ENCODE peak calls at places on chromosome 1, in six cellular contexts. O is stomach, N is aorta, A is pancreas, L is heart right ventricle, K is psoas muscle. E is an unnamed sample. For H3K4me1, the result is how much of the 10 kb centered on the place peaks cover.

GRCh38 chr1:97145321-97145956 is 423.9 kb downstream of the PTBP2 start:
- DNase-seq in L (no peak), K (no peak), N (no peak), O (no peak), A (no peak), E (no peak)

GRCh38 chr1:37663426-37664000 is 28.8 kb upstream of the CDCA8 start:
- DNase-seq in L (no peak), K (no peak), O (no peak), A (no peak), N (no peak), E (no peak)

GRCh38 chr1:156571261-156571958 is 955 bp downstream of the IQGAP3 start:
- DNase-seq in O (no peak), L (no peak), N (no peak), A (no peak), K (no peak), E (no peak)

GRCh38 chr1:58809327-58810040 is 25.6 kb upstream of the JUN start:
- DNase-seq in L (no peak), K (no peak), O (no peak), N (no peak), A (no peak), E (no peak)

GRCh38 chr1:100344774-100345173 is 7.5 kb upstream of the CDC14A start:
- DNase-seq in K (no peak), N (no peak), A (no peak), O (no peak), L (no peak), E (no peak)

GRCh38 chr1:210448293-210448892 is 119.7 kb downstream of the HHAT start:
- DNase-seq in N (no peak), O (no peak), L (no peak), A (peak), K (no peak), E (no peak)

GRCh38 chr1:215749423-215749822 is 182.3 kb downstream of the KCTD3 start:
- DNase-seq in N (no peak), A (no peak), K (no peak), L (no peak), O (no peak), E (no peak)

GRCh38 chr1:89149229-89149628 is 23.3 kb upstream of the GBP2 start:
- DNase-seq in N (peak), L (no peak), K (no peak), A (peak), O (no peak), E (peak)

GRCh38 chr1:94069649-94070285 is 51.2 kb downstream of the ABCA4 start:
- DNase-seq in A (no peak), O (no peak), L (no peak), K (no peak), N (no peak), E (no peak)

GRCh38 chr1:18166929-18167328 is 59.3 kb downstream of the IGSF21 start:
- DNase-seq in N (peak), A (no peak), K (no peak), O (no peak), L (no peak), E (no peak)

GRCh38 chr1:115428676-115429075 is 90.6 kb upstream of the NGF start:
- DNase-seq in A (no peak), L (no peak), O (no peak), N (no peak), K (no peak), E (no peak)

GRCh38 chr1:241356187-241356518 is 852 bp downstream of the RGS7 start:
- DNase-seq in N (no peak), A (no peak), O (no peak), K (no peak), L (no peak), E (no peak)

GRCh38 chr1:22487781-22488180 is 36.1 kb downstream of the ZBTB40 start:
- DNase-seq in O (no peak), L (no peak), K (no peak), A (no peak), N (no peak), E (no peak)

GRCh38 chr1:110433803-110434202 is 17.1 kb upstream of the PROK1 start:
- DNase-seq in N (peak), L (peak), O (peak), K (peak), A (peak), E (peak)

GRCh38 chr1:218207194-218207593 is 77.9 kb upstream of the RRP15 start:
- DNase-seq in K (no peak), O (no peak), N (no peak), L (no peak), A (no peak), E (no peak)

GRCh38 chr1:205191617-205192016 is 19.9 kb downstream of the DSTYK start:
- DNase-seq in L (no peak), A (no peak), K (no peak), O (no peak), N (no peak), E (no peak)

GRCh38 chr1:205188132-205188531 is 23.4 kb downstream of the DSTYK start:
- DNase-seq in N (no peak), K (no peak), L (no peak), O (no peak), A (no peak), E (no peak)

GRCh38 chr1:205191127-205191577 is 20.4 kb downstream of the DSTYK start:
- DNase-seq in L (no peak), K (no peak), N (no peak), A (peak), O (no peak), E (no peak)

GRCh38 chr1:205189162-205189561 is 22.3 kb downstream of the DSTYK start:
- DNase-seq in O (no peak), N (no peak), L (no peak), A (no peak), K (no peak), E (no peak)

DNA sequence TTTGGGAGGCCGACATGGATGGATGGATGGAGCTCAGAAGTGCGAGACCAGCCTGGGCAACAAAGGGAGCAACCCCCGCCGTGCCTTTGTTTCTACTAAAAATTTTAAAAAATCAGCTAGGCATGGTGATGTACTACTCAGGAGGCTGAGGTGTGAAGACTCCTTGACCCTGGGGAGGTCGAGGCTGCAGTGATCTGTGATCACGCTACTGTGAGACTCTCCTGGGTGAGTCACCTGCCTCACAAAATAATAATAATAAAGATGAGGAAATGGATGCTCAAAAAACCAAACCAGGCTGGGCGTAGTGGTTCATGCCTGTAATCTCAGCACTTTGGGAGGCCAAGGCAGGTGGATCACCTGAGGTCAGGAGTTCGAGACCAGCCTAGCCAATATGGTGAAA is 19.2 kb downstream of the DSTYK start:
- DNase-seq in L (no peak), A (no peak), N (no peak), K (no peak), O (no peak), E (no peak)
- H3K4me1 ChIP-seq in L (under half), A (under half), N (under half), K (under half), O (under half), E (under half)

DNA sequence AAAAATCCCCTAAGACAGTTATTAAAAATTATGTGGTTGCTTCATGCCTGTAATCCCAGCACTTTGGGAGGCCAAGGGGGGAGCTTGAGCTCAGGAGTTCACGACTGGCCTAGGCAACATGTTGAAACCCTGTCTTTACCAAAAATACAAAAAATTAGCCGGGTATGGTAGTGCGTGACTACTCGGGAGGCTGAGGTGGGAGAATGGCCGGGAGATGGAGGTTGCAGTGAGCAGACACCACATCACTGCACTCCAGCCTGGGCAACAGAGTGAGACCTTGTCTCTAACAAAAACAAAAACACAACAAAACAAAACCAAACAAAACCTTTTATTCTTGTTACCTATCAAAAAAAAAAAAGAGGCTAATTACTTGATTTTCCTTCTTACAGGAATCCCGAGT is 2.1 kb downstream of the ELK4 start:
- DNase-seq in O (no peak), L (no peak), A (no peak), K (no peak), N (no peak), E (no peak)
- H3K27ac ChIP-seq in O (no peak), L (no peak), A (no peak), K (peak), N (no peak), E (no peak)

GRCh38 chr1:225242611-225243010 is 185.2 kb downstream of the LBR start:
- DNase-seq in N (no peak), O (no peak), A (no peak), L (no peak), K (no peak), E (no peak)
- H3K4me1 ChIP-seq in N (under half), O (under half), A (under half), L (under half), K (under half), E (under half)

GRCh38 chr1:24801169-24801568 is 55.9 kb downstream of the CLIC4 start:
- DNase-seq in O (no peak), N (no peak), A (no peak), L (no peak), K (no peak), E (no peak)

GRCh38 chr1:24805534-24806301 is 60.5 kb downstream of the CLIC4 start:
- DNase-seq in A (no peak), O (no peak), L (no peak), N (no peak), K (no peak), E (no peak)

GRCh38 chr1:24803987-24804530 is 58.8 kb downstream of the CLIC4 start:
- DNase-seq in O (no peak), A (no peak), L (no peak), K (no peak), N (no peak), E (no peak)

GRCh38 chr1:24806588-24806987 is 61.3 kb downstream of the CLIC4 start:
- DNase-seq in O (no peak), A (no peak), K (no peak), N (no peak), L (no peak), E (no peak)

GRCh38 chr1:24803220-24803619 is 58.0 kb downstream of the CLIC4 start:
- DNase-seq in A (no peak), L (no peak), O (no peak), K (no peak), N (no peak), E (no peak)
- H3K27ac ChIP-seq in A (no peak), L (no peak), O (no peak), K (no peak), N (no peak), E (no peak)

DNA sequence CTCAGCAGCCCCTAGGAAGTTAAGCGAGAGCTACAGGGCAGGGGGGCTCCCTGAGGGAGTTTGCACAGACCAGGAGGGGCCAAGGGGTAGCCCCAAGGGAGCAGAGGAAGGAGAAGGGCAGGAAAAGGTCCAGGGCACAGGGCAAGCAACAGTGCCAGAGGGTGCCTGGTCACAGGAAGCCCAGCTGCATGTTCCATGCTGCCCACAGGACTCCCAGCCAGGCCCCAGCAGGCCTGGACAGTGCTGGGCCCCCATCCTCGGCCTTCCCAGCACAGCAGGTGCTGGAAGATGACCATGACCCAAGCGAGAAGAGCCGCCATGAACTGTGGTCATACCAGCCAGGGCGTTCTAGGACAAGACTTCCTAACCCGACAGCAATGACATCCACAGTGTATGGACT is 11.0 kb downstream of the KLHL21 start:
- DNase-seq in L (no peak), K (no peak), A (no peak), N (no peak), O (no peak), E (no peak)
- H3K4me1 ChIP-seq in L (under half), K (half or more), A (under half), N (under half), O (half or more), E (under half)

DNA sequence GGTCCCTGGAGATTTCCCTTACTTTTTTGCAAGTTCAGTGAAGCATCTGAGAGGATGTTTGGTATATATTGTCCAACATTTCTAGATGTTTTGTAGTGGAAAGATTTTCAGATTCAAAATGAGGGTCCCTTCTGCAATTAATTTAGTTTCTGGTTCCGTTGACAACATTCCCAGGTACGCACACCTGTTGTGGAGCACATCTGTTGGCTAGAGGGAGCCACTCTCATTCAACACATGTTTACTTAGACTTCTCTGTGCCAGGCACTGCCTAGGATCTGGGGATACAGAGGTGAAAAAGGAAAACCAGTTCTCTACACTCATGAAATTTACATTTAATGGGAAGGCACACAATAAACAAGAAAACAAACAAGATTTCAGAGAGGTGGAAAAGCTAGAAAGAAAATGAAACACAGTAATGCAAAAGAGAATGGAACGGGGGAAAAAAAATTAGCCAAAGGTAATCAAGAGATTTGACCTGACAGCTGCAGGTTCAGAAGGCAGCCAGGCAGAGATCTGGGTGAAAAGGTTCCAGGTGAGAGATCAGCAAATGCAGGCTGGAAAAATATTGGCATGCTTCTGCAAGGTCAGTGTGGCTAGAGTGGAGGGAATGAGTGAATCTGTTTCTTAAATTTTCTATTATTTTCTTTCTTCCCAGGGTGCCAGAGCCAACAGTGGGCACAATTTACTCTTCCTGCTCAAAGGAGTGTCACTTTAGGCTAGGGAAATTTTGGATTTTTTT is 48.4 kb upstream of the KAZN start:
- DNase-seq in O (no peak), N (no peak), K (no peak), L (no peak), A (no peak), E (no peak)
- H3K27ac ChIP-seq in O (no peak), N (no peak), K (no peak), L (no peak), A (no peak), E (no peak)

GRCh38 chr1:206788487-206789050 is 16.3 kb upstream of the IL10 start:
- DNase-seq in O (no peak), A (no peak), L (no peak), N (no peak), K (no peak), E (no peak)
- H3K4me1 ChIP-seq in O (under half), A (under half), L (under half), N (under half), K (under half), E (under half)

GRCh38 chr1:158027485-158027884 is 34.0 kb downstream of the KIRREL1 start:
- DNase-seq in L (no peak), A (no peak), K (no peak), N (no peak), O (no peak), E (no peak)

GRCh38 chr1:158024737-158025136 is 31.3 kb downstream of the KIRREL1 start:
- DNase-seq in K (peak), L (no peak), A (no peak), N (peak), O (no peak), E (peak)

GRCh38 chr1:158022554-158023278 is 29.3 kb downstream of the KIRREL1 start:
- DNase-seq in L (no peak), N (no peak), O (no peak), K (no peak), A (no peak), E (peak)

GRCh38 chr1:158026641-158027040 is 33.2 kb downstream of the KIRREL1 start:
- DNase-seq in A (no peak), N (no peak), L (no peak), O (no peak), K (no peak), E (no peak)

GRCh38 chr1:158025576-158026230 is 32.3 kb downstream of the KIRREL1 start:
- DNase-seq in O (no peak), N (no peak), L (no peak), K (no peak), A (no peak), E (no peak)
- H3K27ac ChIP-seq in O (peak), N (peak), L (peak), K (no peak), A (no peak), E (peak)

DNA sequence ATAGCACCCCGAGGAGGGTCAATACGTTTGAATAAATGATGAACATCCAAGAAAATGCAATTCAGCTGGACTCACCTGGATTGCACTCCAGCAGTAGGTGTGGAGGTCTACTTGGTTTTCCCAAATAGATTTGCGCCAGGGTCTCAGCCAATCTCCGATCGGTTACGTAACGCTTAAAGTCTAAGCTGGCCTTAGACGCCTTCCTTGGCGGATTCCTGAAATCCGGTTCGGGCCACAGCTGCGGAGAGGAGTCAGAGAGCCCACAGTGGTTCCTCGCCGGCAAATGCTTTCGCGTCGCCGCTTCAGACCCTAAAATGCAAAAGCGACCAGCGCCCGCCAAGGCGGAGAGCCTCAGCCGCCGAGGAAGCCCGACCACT is 322 bp downstream of the TFB2M start:
- DNase-seq in N (no peak), O (no peak), L (no peak), K (no peak), A (no peak), E (no peak)
- H3K4me1 ChIP-seq in N (under half), O (half or more), L (under half), K (under half), A (under half), E (under half)

GRCh38 chr1:151128800-151129199 is 17.6 kb downstream of the SEMA6C start:
- DNase-seq in N (no peak), A (no peak), O (no peak), L (no peak), K (no peak), E (no peak)

DNA sequence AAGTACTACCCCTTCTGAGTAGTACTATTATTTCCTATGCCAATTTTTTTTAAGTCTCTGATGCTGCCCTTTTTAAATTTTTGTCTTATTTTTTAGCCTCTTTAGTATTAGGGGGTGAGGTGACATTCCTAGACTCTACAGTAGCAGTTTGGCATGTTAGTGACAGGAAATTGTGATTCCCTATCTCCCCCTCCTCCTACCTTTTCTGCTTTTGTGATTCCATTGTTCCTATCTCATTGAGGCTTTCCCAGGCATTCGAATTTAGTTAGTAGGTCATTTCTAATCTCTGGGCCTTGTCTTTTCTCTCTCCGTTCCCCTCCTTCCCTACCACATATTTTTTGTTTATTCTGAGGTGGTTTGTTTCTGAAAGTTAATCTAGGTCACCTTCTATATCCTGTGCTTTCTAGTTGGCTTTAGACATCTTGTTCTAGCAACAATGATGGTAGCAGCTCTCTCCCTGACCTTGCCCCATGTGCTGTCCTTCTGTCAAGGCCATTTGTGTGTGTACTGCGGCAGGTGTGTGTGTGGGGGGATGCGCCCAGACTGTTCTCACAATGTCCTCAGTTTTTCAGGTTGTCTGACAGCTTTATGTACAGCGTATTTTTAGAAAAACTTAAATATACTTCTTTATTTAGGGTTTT is 21.5 kb downstream of the SEMA6C start:
- DNase-seq in A (no peak), N (no peak), K (no peak), O (no peak), L (no peak), E (no peak)
- H3K27ac ChIP-seq in A (no peak), N (no peak), K (no peak), O (no peak), L (no peak), E (no peak)